ENCODE peak calls at places on chromosomes 12 and 14, in six cellular contexts. R, D, F, B, X and C are unnamed samples.

GRCh38 chr14:69648480-69649414 is 37.4 kb downstream of the SUSD6 start:
- DNase-seq in R (no peak), D (no peak), F (no peak), B (no peak), X (no peak), C (no peak)

GRCh38 chr14:52044791-52045522 is 23.9 kb downstream of the NID2 start:
- DNase-seq in R (no peak), D (no peak), F (no peak), B (no peak), X (no peak), C (no peak)

GRCh38 chr14:54488318-54488645 is 498 bp downstream of the GMFB start:
- DNase-seq in R (no peak), D (no peak), F (no peak), B (no peak), X (no peak), C (no peak)

GRCh38 chr12:109466821-109467220 is 10.3 kb downstream of the KCTD10 start:
- DNase-seq in R (no peak), D (no peak), F (no peak), B (no peak), X (no peak), C (no peak)

GRCh38 chr12:68521321-68521839 is 89.3 kb upstream of the RAP1B start:
- DNase-seq in R (no peak), D (no peak), F (no peak), B (no peak), X (no peak), C (no peak)

GRCh38 chr14:63343878-63344277 is 25.1 kb upstream of the GPHB5 start:
- DNase-seq in R (no peak), D (no peak), F (no peak), B (no peak), X (no peak), C (no peak)

GRCh38 chr12:85835810-85836715 is at the start of gene RASSF9:
- DNase-seq in R (peak), D (no peak), F (no peak), B (no peak), X (no peak), C (no peak)

GRCh38 chr12:7373226-7373625 is 69.4 kb downstream of the ACSM4 start:
- DNase-seq in R (peak), D (no peak), F (no peak), B (no peak), X (no peak), C (peak)

GRCh38 chr14:50335389-50335788 is 23.3 kb downstream of the DMAC2L start:
- DNase-seq in R (peak), D (no peak), F (peak), B (no peak), X (no peak), C (no peak)

GRCh38 chr12:62625238-62625637 is 158.6 kb downstream of the MON2 start:
- DNase-seq in R (no peak), D (no peak), F (no peak), B (no peak), X (no peak), C (no peak)

GRCh38 chr12:132836803-132837331 is 8.2 kb upstream of the GOLGA3 start:
- DNase-seq in R (no peak), D (no peak), F (no peak), B (no peak), X (no peak), C (no peak)

GRCh38 chr14:23406725-23407355 is 1.2 kb downstream of the MYH6 start:
- DNase-seq in R (no peak), D (no peak), F (no peak), B (no peak), X (no peak), C (no peak)

GRCh38 chr12:121476477-121476876 is 76.6 kb downstream of the RNF34 start:
- DNase-seq in R (no peak), D (no peak), F (no peak), B (no peak), X (no peak), C (no peak)